ENCODE peak calls at places on chromosome 7, in nine cellular contexts. B is sigmoid colon, T is GM20000, A is epithelial cell of esophagus, R is PC-3, F is A549, Z is left ventricle myocardium inferior, U is SK-N-SH, V is tibial artery. D is an unnamed sample.

GRCh38 chr7:30027065-30027456 is 559 bp upstream of the FKBP14 start:
- DNase-seq in B (no peak), T (peak; percentile 70), A (peak; percentile 92), R (peak; percentile 76), F (peak; percentile 36), Z (no peak), U (peak; percentile 29), V (no peak), D (no peak)

GRCh38 chr7:45328397-45329080 is 170.9 kb downstream of the RAMP3 start:
- DNase-seq in B (no peak), T (no peak), A (no peak), R (no peak), F (no peak), Z (no peak), U (no peak), V (no peak), D (no peak)

GRCh38 chr7:36971515-36972139 is 247.3 kb upstream of the AOAH start:
- DNase-seq in B (no peak), T (no peak), A (no peak), R (no peak), F (no peak), Z (no peak), U (no peak), V (no peak), D (no peak)

GRCh38 chr7:106793015-106793651 is 71.9 kb upstream of the PIK3CG start:
- DNase-seq in B (no peak), T (peak; percentile 41), A (peak; percentile 47), R (peak; percentile 55), F (peak; percentile 25), Z (no peak), U (peak; percentile 50), V (no peak), D (no peak)

GRCh38 chr7:138970979-138971378 is 10.2 kb downstream of the KIAA1549 start:
- DNase-seq in B (no peak), T (no peak), A (no peak), R (no peak), F (no peak), Z (no peak), U (no peak), V (no peak), D (no peak)

GRCh38 chr7:103636153-103636552 is 190.1 kb upstream of the SLC26A5 start:
- DNase-seq in B (no peak), T (no peak), A (peak; percentile 56), R (peak; percentile 43), F (no peak), Z (no peak), U (no peak), V (no peak), D (no peak)

GRCh38 chr7:39667354-39667923 is 44.1 kb downstream of the RALA start:
- DNase-seq in B (no peak), T (no peak), A (no peak), R (no peak), F (no peak), Z (no peak), U (no peak), V (no peak), D (no peak)

GRCh38 chr7:93231799-93232672 is at the start of gene VPS50:
- DNase-seq in B (peak; percentile 97), T (peak; percentile 88), A (peak; percentile 98), R (peak; percentile 96), F (peak; percentile 93), Z (peak; percentile 92), U (peak; percentile 90), V (peak; percentile 97), D (peak; percentile 94)

GRCh38 chr7:22765609-22766008 is 38.6 kb downstream of the IL6 start:
- DNase-seq in B (no peak), T (peak; percentile 37), A (no peak), R (no peak), F (no peak), Z (no peak), U (no peak), V (no peak), D (no peak)

DNA sequence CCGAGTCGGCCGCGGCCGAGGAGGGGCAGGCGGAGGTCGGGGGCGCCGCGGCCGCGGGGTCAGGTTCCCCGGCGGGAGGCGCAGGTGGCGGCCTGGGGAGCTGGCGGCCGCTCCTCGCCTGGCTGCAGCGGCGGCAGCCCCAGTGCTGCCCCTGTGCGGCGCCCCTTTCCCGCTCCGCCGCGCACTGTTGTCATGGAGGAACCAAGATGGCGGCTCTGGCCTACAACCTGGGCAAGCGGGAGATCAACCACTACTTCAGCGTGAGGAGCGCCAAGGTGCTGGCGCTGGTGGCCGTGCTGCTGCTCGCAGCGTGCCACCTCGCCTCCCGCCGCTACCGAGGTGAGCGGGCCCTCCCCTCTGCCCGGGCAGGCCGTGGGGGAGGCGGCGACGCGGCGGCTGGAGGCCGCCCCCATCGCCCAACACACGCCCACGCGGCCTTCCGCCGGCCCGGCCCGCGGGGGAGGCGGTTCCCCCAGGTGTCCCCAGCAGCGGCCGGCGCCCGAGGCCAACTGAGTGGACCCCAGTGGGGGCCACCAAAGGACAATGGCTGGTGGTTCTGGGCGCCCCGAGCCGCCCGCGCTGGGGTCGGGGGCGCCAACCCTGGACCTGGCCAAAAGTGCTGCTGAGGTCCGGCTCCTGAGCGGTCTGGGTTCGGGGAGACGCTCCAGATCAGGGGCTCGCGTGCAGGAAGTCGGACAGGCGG is 421 bp downstream of the CASD1 start:
- DNase-seq in B (peak; percentile 77), T (peak; percentile 93), A (peak; percentile 57), R (peak; percentile 54), F (peak; percentile 74), Z (peak; percentile 72), U (peak; percentile 96), V (peak; percentile 67), D (peak; percentile 80)
- TF ChIP-seq CTCF in B (no peak), T (no peak), A (no peak), R (no peak), F (peak; percentile 46), Z (peak; percentile 48), U (no peak), V (peak; percentile 14), D (no peak)

GRCh38 chr7:65872776-65873581 is at the start of gene VKORC1L1:
- DNase-seq in B (peak; percentile 97), T (peak; percentile 97), A (peak; percentile 94), R (peak; percentile 92), F (peak; percentile 50), Z (peak; percentile 96), U (peak; percentile 98), V (peak; percentile 92), D (peak; percentile 98)
- TF ChIP-seq CTCF in B (no peak), T (no peak), A (no peak), R (no peak), F (no peak), Z (no peak), U (no peak), V (no peak), D (no peak)

DNA sequence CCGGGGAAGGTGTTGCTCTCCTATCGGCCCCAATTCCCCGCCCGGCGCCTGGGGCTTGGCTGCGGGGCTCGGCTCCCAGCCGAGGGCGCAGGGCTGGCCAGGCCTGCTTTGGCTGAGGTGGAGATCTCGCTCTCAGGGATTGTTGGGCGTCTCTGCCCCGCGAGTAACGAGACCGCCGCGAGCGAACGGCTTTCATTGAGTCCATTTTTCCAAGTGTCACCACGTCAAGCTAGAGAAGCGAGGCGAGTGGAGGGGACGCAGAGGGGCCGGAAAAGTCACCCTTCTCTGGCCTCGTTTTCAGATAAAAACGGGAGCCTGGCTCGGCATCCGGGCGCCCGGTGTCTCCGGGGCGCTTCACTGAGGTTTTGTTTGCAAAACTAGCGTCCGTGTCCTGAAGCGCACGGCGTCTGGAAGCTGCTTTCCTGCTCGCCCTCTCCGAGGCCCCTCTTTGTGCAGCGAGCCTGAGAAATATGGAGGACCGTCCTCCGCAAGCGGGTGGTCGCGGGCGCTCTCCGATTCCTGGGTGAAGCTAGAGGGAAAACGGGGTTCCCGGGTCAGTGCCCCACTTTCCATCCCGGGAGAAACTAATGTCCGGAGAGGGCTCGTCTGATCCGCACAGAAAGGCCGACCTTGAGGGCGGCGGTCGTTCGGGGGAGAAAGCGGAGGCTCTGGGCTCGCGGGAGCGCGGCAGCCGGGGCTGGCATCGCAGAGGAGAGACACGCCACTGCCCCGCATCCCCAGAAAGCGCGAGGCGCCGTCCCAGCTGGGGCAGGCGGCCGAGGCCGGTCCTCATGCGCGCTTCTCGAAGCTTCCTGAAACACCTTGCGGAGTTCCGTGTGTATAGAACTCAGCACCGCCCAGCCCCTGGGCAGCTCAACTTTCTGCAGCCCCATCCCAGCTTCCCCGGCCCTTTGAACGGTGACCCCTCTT is 3.5 kb upstream of the EN2 start:
- DNase-seq in B (no peak), T (peak; percentile 47), A (no peak), R (no peak), F (no peak), Z (no peak), U (peak; percentile 53), V (no peak), D (no peak)
- TF ChIP-seq CTCF in B (no peak), T (no peak), A (no peak), R (no peak), F (no peak), Z (no peak), U (no peak), V (no peak), D (no peak)

GRCh38 chr7:83468251-83468739 is 180.6 kb downstream of the SEMA3E start:
- DNase-seq in B (peak; percentile 68), T (peak; percentile 13), A (peak; percentile 99), R (peak; percentile 99), F (peak; percentile 84), Z (peak; percentile 51), U (peak; percentile 19), V (peak; percentile 71), D (peak; percentile 52)
- TF ChIP-seq CTCF in B (no peak), T (no peak), A (peak; percentile 10), R (peak; percentile 13), F (no peak), Z (no peak), U (peak; percentile 33), V (no peak), D (no peak)

GRCh38 chr7:33836797-33837355 is 68.5 kb upstream of the BMPER start:
- DNase-seq in B (no peak), T (no peak), A (no peak), R (peak; percentile 51), F (no peak), Z (no peak), U (peak; percentile 21), V (no peak), D (no peak)
- TF ChIP-seq CTCF in B (no peak), T (no peak), A (peak; percentile 41), R (peak; percentile 87), F (peak; percentile 35), Z (no peak), U (peak; percentile 69), V (peak; percentile 16), D (no peak)

GRCh38 chr7:108452707-108453106 is 3.5 kb downstream of the NRCAM start:
- DNase-seq in B (no peak), T (peak; percentile 56), A (peak; percentile 43), R (peak; percentile 28), F (peak; percentile 52), Z (no peak), U (peak; percentile 61), V (no peak), D (no peak)
- TF ChIP-seq CTCF in B (no peak), T (peak; percentile 56), A (peak; percentile 63), R (peak; percentile 62), F (peak; percentile 56), Z (peak; percentile 54), U (peak; percentile 67), V (peak; percentile 28), D (no peak)

GRCh38 chr7:40833541-40834234 is 698.9 kb downstream of the SUGCT start:
- DNase-seq in B (no peak), T (no peak), A (peak; percentile 36), R (peak; percentile 42), F (no peak), Z (no peak), U (no peak), V (no peak), D (no peak)
- TF ChIP-seq CTCF in B (no peak), T (no peak), A (peak; percentile 20), R (peak; percentile 59), F (no peak), Z (no peak), U (peak; percentile 51), V (no peak), D (no peak)

GRCh38 chr7:128031901-128032604 is 816 bp upstream of the LRRC4 start:
- DNase-seq in B (peak; percentile 73), T (peak; percentile 85), A (peak; percentile 92), R (no peak), F (no peak), Z (peak; percentile 33), U (peak; percentile 92), V (no peak), D (peak; percentile 38)
- TF ChIP-seq CTCF in B (no peak), T (no peak), A (no peak), R (no peak), F (no peak), Z (peak; percentile 47), U (peak; percentile 44), V (no peak), D (no peak)